ENCODE peak calls at places on chromosome 21, in four cellular contexts. X is SW480, Z is spleen, W is HTR-8/SVneo. I is an unnamed sample.

GRCh38 chr21:34548782-34549376 is 36.9 kb upstream of the KCNE1 start:
- DNase-seq in X (peak), Z (no peak), W (no peak), I (no peak)

GRCh38 chr21:45869121-45870007 is 112.2 kb upstream of the COL6A1 start:
- DNase-seq in X (no peak), Z (peak), W (no peak), I (no peak)

GRCh38 chr21:16908087-16908486 is 604.8 kb upstream of the CXADR start:
- DNase-seq in X (no peak), Z (no peak), W (peak), I (no peak)

GRCh38 chr21:41743321-41744027 is 23.4 kb downstream of the RIPK4 start:
- DNase-seq in X (no peak), Z (peak), W (no peak), I (no peak)

GRCh38 chr21:36535618-36536241 is 55.8 kb upstream of the CLDN14 start:
- DNase-seq in X (no peak), Z (no peak), W (no peak), I (no peak)

GRCh38 chr21:28811860-28812259 is 180.8 kb downstream of the LTN1 start:
- DNase-seq in X (no peak), Z (no peak), W (no peak), I (no peak)

GRCh38 chr21:25350056-25350455 is 257.2 kb downstream of the MRPL39 start:
- DNase-seq in X (no peak), Z (no peak), W (peak), I (no peak)

GRCh38 chr21:26157842-26158241 is 12.7 kb downstream of the APP start:
- DNase-seq in X (no peak), Z (no peak), W (no peak), I (no peak)

GRCh38 chr21:38806153-38806941 is 618 bp downstream of the ETS2 start:
- DNase-seq in X (peak), Z (peak), W (no peak), I (no peak)

I was measured in foreskin melanocyte.